ENCODE peak calls at places on chromosomes 1 and 21, in eight cellular contexts. One of them, this sample, is unnamed.

GRCh38 chr21:32096411-32096810 is 182.4 kb downstream of the MIS18A start:
- DNase-seq in GM23248: peak
- DNase-seq in cardiac fibroblast: no peak
- DNase-seq in neural crest cell: peak
- DNase-seq in Peyer's patch: no peak
- DNase-seq in mucosa of gallbladder: no peak
- DNase-seq in WTC11: peak
- DNase-seq in NCI-H524 treated with DMSO at 0.1 percent for 48 hours: peak
- DNase-seq in this sample: no peak

GRCh38 chr1:229148041-229148671 is 122.8 kb upstream of the RAB4A start:
- DNase-seq in cardiac fibroblast: no peak
- DNase-seq in GM23248: no peak
- DNase-seq in Peyer's patch: no peak
- DNase-seq in NCI-H524 treated with DMSO at 0.1 percent for 48 hours: peak
- DNase-seq in WTC11: peak
- DNase-seq in neural crest cell: no peak
- DNase-seq in mucosa of gallbladder: peak
- DNase-seq in this sample: no peak

GRCh38 chr1:109657970-109658369 is 2.1 kb downstream of the GSTM4 start:
- DNase-seq in Peyer's patch: no peak
- DNase-seq in mucosa of gallbladder: no peak
- DNase-seq in cardiac fibroblast: no peak
- DNase-seq in NCI-H524 treated with DMSO at 0.1 percent for 48 hours: no peak
- DNase-seq in WTC11: no peak
- DNase-seq in neural crest cell: no peak
- DNase-seq in GM23248: no peak
- DNase-seq in this sample: no peak

GRCh38 chr1:93636712-93637111 is 44.9 kb downstream of the BCAR3 start:
- DNase-seq in NCI-H524 treated with DMSO at 0.1 percent for 48 hours: no peak
- DNase-seq in mucosa of gallbladder: no peak
- DNase-seq in neural crest cell: no peak
- DNase-seq in cardiac fibroblast: no peak
- DNase-seq in GM23248: no peak
- DNase-seq in Peyer's patch: no peak
- DNase-seq in WTC11: no peak
- DNase-seq in this sample: no peak

GRCh38 chr1:229379901-229380300 is 37.1 kb upstream of the CCSAP start:
- DNase-seq in neural crest cell: no peak
- DNase-seq in cardiac fibroblast: no peak
- DNase-seq in Peyer's patch: no peak
- DNase-seq in WTC11: no peak
- DNase-seq in GM23248: peak
- DNase-seq in NCI-H524 treated with DMSO at 0.1 percent for 48 hours: no peak
- DNase-seq in mucosa of gallbladder: no peak
- DNase-seq in this sample: no peak

GRCh38 chr21:37863842-37864241 is 52.4 kb downstream of the KCNJ6 start:
- DNase-seq in neural crest cell: no peak
- DNase-seq in Peyer's patch: no peak
- DNase-seq in mucosa of gallbladder: no peak
- DNase-seq in WTC11: no peak
- DNase-seq in GM23248: no peak
- DNase-seq in cardiac fibroblast: peak
- DNase-seq in NCI-H524 treated with DMSO at 0.1 percent for 48 hours: no peak
- DNase-seq in this sample: peak

GRCh38 chr1:208079161-208079560 is 165.0 kb downstream of the PLXNA2 start:
- DNase-seq in NCI-H524 treated with DMSO at 0.1 percent for 48 hours: no peak
- DNase-seq in neural crest cell: no peak
- DNase-seq in cardiac fibroblast: no peak
- DNase-seq in mucosa of gallbladder: no peak
- DNase-seq in WTC11: no peak
- DNase-seq in GM23248: no peak
- DNase-seq in Peyer's patch: no peak
- DNase-seq in this sample: no peak

GRCh38 chr21:38266732-38267131 is 9.9 kb downstream of the KCNJ15 start:
- DNase-seq in WTC11: no peak
- DNase-seq in mucosa of gallbladder: no peak
- DNase-seq in cardiac fibroblast: peak
- DNase-seq in NCI-H524 treated with DMSO at 0.1 percent for 48 hours: no peak
- DNase-seq in GM23248: peak
- DNase-seq in neural crest cell: no peak
- DNase-seq in Peyer's patch: no peak
- DNase-seq in this sample: no peak

GRCh38 chr21:29453511-29453910 is 154.8 kb downstream of the BACH1 start:
- DNase-seq in cardiac fibroblast: peak
- DNase-seq in WTC11: no peak
- DNase-seq in neural crest cell: no peak
- DNase-seq in GM23248: peak
- DNase-seq in NCI-H524 treated with DMSO at 0.1 percent for 48 hours: no peak
- DNase-seq in mucosa of gallbladder: no peak
- DNase-seq in Peyer's patch: no peak
- DNase-seq in this sample: no peak

GRCh38 chr21:32114434-32115063 is 164.3 kb downstream of the MIS18A start:
- DNase-seq in neural crest cell: no peak
- DNase-seq in Peyer's patch: no peak
- DNase-seq in NCI-H524 treated with DMSO at 0.1 percent for 48 hours: no peak
- DNase-seq in cardiac fibroblast: no peak
- DNase-seq in GM23248: peak
- DNase-seq in mucosa of gallbladder: no peak
- DNase-seq in WTC11: no peak
- DNase-seq in this sample: no peak

GRCh38 chr1:162019006-162019405 is 4.7 kb downstream of the OLFML2B start:
- DNase-seq in WTC11: no peak
- DNase-seq in Peyer's patch: no peak
- DNase-seq in NCI-H524 treated with DMSO at 0.1 percent for 48 hours: peak
- DNase-seq in cardiac fibroblast: peak
- DNase-seq in mucosa of gallbladder: peak
- DNase-seq in GM23248: peak
- DNase-seq in neural crest cell: no peak
- DNase-seq in this sample: peak

GRCh38 chr1:91578320-91579109 is 77.9 kb downstream of the CDC7 start:
- DNase-seq in Peyer's patch: no peak
- DNase-seq in mucosa of gallbladder: no peak
- DNase-seq in neural crest cell: no peak
- DNase-seq in NCI-H524 treated with DMSO at 0.1 percent for 48 hours: no peak
- DNase-seq in WTC11: no peak
- DNase-seq in GM23248: no peak
- DNase-seq in cardiac fibroblast: no peak
- DNase-seq in this sample: no peak

GRCh38 chr1:58717979-58718378 is 18.1 kb upstream of the MYSM1 start:
- DNase-seq in Peyer's patch: peak
- DNase-seq in neural crest cell: no peak
- DNase-seq in NCI-H524 treated with DMSO at 0.1 percent for 48 hours: no peak
- DNase-seq in WTC11: no peak
- DNase-seq in GM23248: peak
- DNase-seq in cardiac fibroblast: no peak
- DNase-seq in mucosa of gallbladder: no peak
- DNase-seq in this sample: no peak

GRCh38 chr1:42639116-42639515 is 19.1 kb upstream of the PPIH start:
- DNase-seq in WTC11: no peak
- DNase-seq in Peyer's patch: no peak
- DNase-seq in GM23248: peak
- DNase-seq in NCI-H524 treated with DMSO at 0.1 percent for 48 hours: no peak
- DNase-seq in cardiac fibroblast: peak
- DNase-seq in neural crest cell: no peak
- DNase-seq in mucosa of gallbladder: no peak
- DNase-seq in this sample: no peak

GRCh38 chr1:87167855-87168630 is 160.6 kb upstream of the LMO4 start:
- DNase-seq in Peyer's patch: no peak
- DNase-seq in cardiac fibroblast: no peak
- DNase-seq in neural crest cell: no peak
- DNase-seq in WTC11: no peak
- DNase-seq in NCI-H524 treated with DMSO at 0.1 percent for 48 hours: peak
- DNase-seq in mucosa of gallbladder: no peak
- DNase-seq in GM23248: no peak
- DNase-seq in this sample: peak

GRCh38 chr1:109427171-109427467 is 871 bp upstream of the PSMA5 start:
- DNase-seq in cardiac fibroblast: peak
- DNase-seq in NCI-H524 treated with DMSO at 0.1 percent for 48 hours: no peak
- DNase-seq in neural crest cell: no peak
- DNase-seq in GM23248: peak
- DNase-seq in WTC11: no peak
- DNase-seq in Peyer's patch: no peak
- DNase-seq in mucosa of gallbladder: no peak
- DNase-seq in this sample: no peak

GRCh38 chr1:114340906-114341698 is 169.9 kb downstream of the TRIM33 start:
- DNase-seq in NCI-H524 treated with DMSO at 0.1 percent for 48 hours: no peak
- DNase-seq in Peyer's patch: no peak
- DNase-seq in mucosa of gallbladder: no peak
- DNase-seq in neural crest cell: no peak
- DNase-seq in WTC11: no peak
- DNase-seq in GM23248: no peak
- DNase-seq in cardiac fibroblast: no peak
- DNase-seq in this sample: no peak

GRCh38 chr21:34640858-34641257 is 25.9 kb upstream of the RCAN1 start:
- DNase-seq in Peyer's patch: no peak
- DNase-seq in neural crest cell: no peak
- DNase-seq in mucosa of gallbladder: no peak
- DNase-seq in GM23248: peak
- DNase-seq in NCI-H524 treated with DMSO at 0.1 percent for 48 hours: no peak
- DNase-seq in WTC11: no peak
- DNase-seq in cardiac fibroblast: peak
- DNase-seq in this sample: no peak

GRCh38 chr1:150165622-150166612 is 16.2 kb downstream of the PLEKHO1 start:
- DNase-seq in NCI-H524 treated with DMSO at 0.1 percent for 48 hours: no peak
- DNase-seq in mucosa of gallbladder: no peak
- DNase-seq in GM23248: peak
- DNase-seq in neural crest cell: peak
- DNase-seq in WTC11: peak
- DNase-seq in cardiac fibroblast: peak
- DNase-seq in Peyer's patch: peak
- DNase-seq in this sample: no peak